ENCODE peak calls at places on chromosomes 3 and 15, in ten cellular contexts. W is AG09309; H is NCI-H1417; B is skeletal muscle cell; M is astrocyte; Y is tibial artery; J is GM20000; P is H1; T is NCI-H510A; O is stimulated activated CD8-positive, alpha-beta memory T cell treated with anti-CD3 and anti-CD28 coated beads, Interleukin-7, amount 100 ng/mL, for 1 hour. U is an unnamed sample.

GRCh38 chr3:79845546-79845945 is 77.7 kb upstream of the ROBO1 start:
- DNase-seq in W (no peak), P (no peak), O (no peak), M (peak), T (no peak), B (no peak), H (no peak), J (no peak), Y (no peak), U (no peak)

GRCh38 chr15:94231728-94232086 is 346 bp downstream of the MCTP2 start:
- DNase-seq in H (no peak), Y (no peak), W (no peak), J (peak), O (no peak), P (peak), M (no peak), B (no peak), T (no peak), U (no peak)

GRCh38 chr15:70127288-70127746 is 29.6 kb upstream of the TLE3 start:
- DNase-seq in O (no peak), J (no peak), P (no peak), B (no peak), W (no peak), H (no peak), T (no peak), M (no peak), Y (no peak), U (no peak)

GRCh38 chr3:112378989-112379692 is 46.2 kb downstream of the CD200 start:
- DNase-seq in M (peak), Y (no peak), T (peak), H (no peak), W (peak), P (no peak), B (peak), O (no peak), J (no peak), U (peak)

GRCh38 chr3:173690542-173690941 is 293.0 kb downstream of the NLGN1 start:
- DNase-seq in B (no peak), W (no peak), Y (no peak), H (no peak), J (no peak), T (no peak), O (no peak), P (no peak), M (peak), U (no peak)

GRCh38 chr3:134922866-134923265 is 127.8 kb downstream of the EPHB1 start:
- DNase-seq in W (no peak), O (no peak), Y (no peak), B (no peak), P (no peak), J (no peak), M (no peak), H (no peak), T (no peak), U (no peak)

GRCh38 chr3:162770556-162770955 is 1273.9 kb downstream of the OTOL1 start:
- DNase-seq in O (no peak), M (no peak), J (no peak), B (peak), T (no peak), Y (no peak), H (no peak), W (no peak), P (no peak), U (no peak)

GRCh38 chr15:85444329-85444605 is 63.9 kb downstream of the AKAP13 start:
- DNase-seq in H (no peak), Y (no peak), J (no peak), T (no peak), O (no peak), M (no peak), B (no peak), P (no peak), W (no peak), U (no peak)

GRCh38 chr3:32484437-32484836 is 18.2 kb downstream of the CMTM6 start:
- DNase-seq in Y (no peak), W (no peak), T (no peak), J (no peak), B (no peak), M (no peak), O (no peak), H (no peak), P (no peak), U (no peak)

GRCh38 chr3:190303887-190304286 is 18.4 kb downstream of the CLDN1 start:
- DNase-seq in W (no peak), H (no peak), J (no peak), O (no peak), T (no peak), M (no peak), B (no peak), Y (no peak), P (no peak), U (no peak)

GRCh38 chr3:134211797-134212196 is 38.9 kb downstream of the RYK start:
- DNase-seq in H (peak), O (no peak), P (no peak), T (no peak), B (peak), Y (no peak), J (peak), W (no peak), M (peak), U (peak)

GRCh38 chr15:89198196-89198595 is 23.2 kb downstream of the RLBP1 start:
- DNase-seq in Y (no peak), O (no peak), P (no peak), W (no peak), M (no peak), H (no peak), T (no peak), B (no peak), J (no peak), U (no peak)

GRCh38 chr3:17213102-17213501 is 328.3 kb downstream of the PLCL2 start:
- DNase-seq in O (no peak), B (peak), Y (no peak), T (no peak), J (no peak), H (no peak), M (no peak), P (no peak), W (no peak), U (no peak)

GRCh38 chr3:19216669-19217337 is 68.5 kb downstream of the KCNH8 start:
- DNase-seq in T (no peak), M (no peak), J (no peak), W (no peak), O (no peak), Y (peak), B (no peak), P (no peak), H (no peak), U (no peak)

GRCh38 chr3:52846427-52846983 is 11.7 kb upstream of the MUSTN1 start:
- DNase-seq in J (no peak), T (no peak), Y (no peak), M (no peak), B (no peak), H (peak), P (no peak), W (no peak), O (no peak), U (no peak)

GRCh38 chr15:99953886-99954285 is 220.6 kb upstream of the LYSMD4 start:
- DNase-seq in B (no peak), W (no peak), O (no peak), H (no peak), J (no peak), T (no peak), M (no peak), P (no peak), Y (no peak), U (no peak)

GRCh38 chr15:70670680-70671079 is 92.7 kb downstream of the UACA start:
- DNase-seq in H (no peak), M (no peak), J (no peak), W (no peak), O (no peak), P (no peak), B (no peak), T (no peak), Y (no peak), U (peak)

GRCh38 chr3:71070497-71071465 is 512.7 kb downstream of the FOXP1 start:
- DNase-seq in H (no peak), M (no peak), T (no peak), O (no peak), J (no peak), W (no peak), P (no peak), Y (no peak), B (no peak), U (no peak)

GRCh38 chr3:196684548-196685407 is 27.3 kb downstream of the CEP19 start:
- DNase-seq in M (peak), O (peak), T (peak), H (peak), Y (peak), B (no peak), J (peak), W (no peak), P (no peak), U (no peak)

GRCh38 chr3:186170516-186170915 is 61.6 kb upstream of the ETV5 start:
- DNase-seq in T (no peak), H (no peak), M (no peak), O (no peak), Y (no peak), W (no peak), J (no peak), P (no peak), B (no peak), U (no peak)

GRCh38 chr3:184175506-184175905 is 851 bp downstream of the AP2M1 start:
- DNase-seq in T (no peak), Y (no peak), P (no peak), H (no peak), J (no peak), M (no peak), W (no peak), O (no peak), B (no peak), U (no peak)

GRCh38 chr3:51378726-51379125 is 6.4 kb upstream of the MANF start:
- DNase-seq in P (no peak), M (no peak), H (no peak), W (no peak), Y (no peak), O (no peak), J (no peak), B (no peak), T (no peak), U (no peak)

GRCh38 chr3:52245322-52246263 is at the start of gene PPM1M:
- DNase-seq in W (no peak), O (no peak), Y (peak), M (no peak), H (no peak), T (no peak), J (peak), B (no peak), P (no peak), U (no peak)

GRCh38 chr3:40620151-40620550 is 95.4 kb downstream of the ZNF621 start:
- DNase-seq in P (no peak), T (no peak), H (no peak), O (no peak), J (no peak), W (no peak), B (no peak), M (no peak), Y (no peak), U (no peak)

GRCh38 chr3:101128786-101129185 is 135.6 kb upstream of the ABI3BP start:
- DNase-seq in Y (no peak), J (no peak), H (no peak), B (no peak), W (no peak), O (no peak), P (no peak), T (no peak), M (peak), U (no peak)

GRCh38 chr15:81264072-81264857 is 59.7 kb downstream of the STARD5 start:
- DNase-seq in M (no peak), Y (no peak), J (no peak), W (no peak), P (no peak), B (no peak), T (no peak), O (no peak), H (no peak), U (no peak)

GRCh38 chr3:8938021-8938420 is 25.3 kb downstream of the RAD18 start:
- DNase-seq in T (no peak), Y (no peak), O (no peak), H (no peak), P (no peak), B (no peak), W (no peak), M (peak), J (no peak), U (peak)

GRCh38 chr3:48344867-48345507 is 11.5 kb upstream of the SPINK8 start:
- DNase-seq in Y (no peak), O (no peak), M (no peak), P (no peak), J (no peak), T (no peak), W (no peak), B (no peak), H (no peak), U (no peak)

GRCh38 chr3:154540950-154541604 is 111.1 kb upstream of the GPR149 start:
- DNase-seq in J (no peak), H (no peak), Y (no peak), P (no peak), O (no peak), M (peak), W (no peak), T (no peak), B (peak), U (no peak)

GRCh38 chr15:66254364-66255292 is 1.1 kb upstream of the MEGF11 start:
- DNase-seq in W (no peak), J (no peak), H (no peak), T (no peak), P (no peak), M (no peak), Y (no peak), B (no peak), O (no peak), U (no peak)

GRCh38 chr3:114649331-114649730 is 355.5 kb downstream of the TIGIT start:
- DNase-seq in O (no peak), H (no peak), T (no peak), M (peak), B (no peak), J (no peak), Y (no peak), W (no peak), P (no peak), U (no peak)

U was measured in fibroblast of the conjunctiva.